ENCODE peak calls at places on chromosome 13, in seven cellular contexts. V is BE2C, R is GM12864, J is body of pancreas, A is bronchial epithelial cell, Z is PC-9, T is GM06990. K is an unnamed sample.

GRCh38 chr13:41756198-41756885 is 204.6 kb downstream of the VWA8 start:
- DNase-seq in V (no peak), R (no peak), J (no peak), A (no peak), Z (no peak), T (no peak), K (no peak)

GRCh38 chr13:107808388-107808787 is 406.9 kb downstream of the LIG4 start:
- DNase-seq in V (no peak), R (no peak), J (no peak), A (no peak), Z (no peak), T (no peak), K (no peak)

GRCh38 chr13:51276684-51277083 is 54.5 kb downstream of the FAM124A start:
- DNase-seq in V (no peak), R (no peak), J (no peak), A (no peak), Z (no peak), T (no peak), K (peak; percentile 7)

GRCh38 chr13:43489168-43489730 is 297.5 kb downstream of the ENOX1 start:
- DNase-seq in V (no peak), R (no peak), J (no peak), A (no peak), Z (no peak), T (no peak), K (no peak)

GRCh38 chr13:97967948-97968347 is 14.5 kb downstream of the IPO5 start:
- DNase-seq in V (no peak), R (no peak), J (no peak), A (no peak), Z (no peak), T (no peak), K (peak; percentile 46)

GRCh38 chr13:73933795-73934194 is 200.4 kb downstream of the KLF12 start:
- DNase-seq in V (no peak), R (no peak), J (no peak), A (no peak), Z (no peak), T (no peak), K (no peak)

GRCh38 chr13:113855012-113855921 is 8.6 kb downstream of the GAS6 start:
- DNase-seq in V (no peak), R (no peak), J (no peak), A (no peak), Z (no peak), T (no peak), K (no peak)

GRCh38 chr13:67372868-67373464 is 142.8 kb upstream of the PCDH9 start:
- DNase-seq in V (no peak), R (no peak), J (no peak), A (no peak), Z (no peak), T (no peak), K (no peak)

GRCh38 chr13:41492432-41493267 is 35.3 kb downstream of the RGCC start:
- DNase-seq in V (no peak), R (no peak), J (no peak), A (no peak), Z (no peak), T (no peak), K (no peak)

GRCh38 chr13:21530656-21531055 is 71.6 kb upstream of the ZDHHC20 start:
- DNase-seq in V (peak; percentile 20), R (no peak), J (peak; percentile 10), A (no peak), Z (no peak), T (no peak), K (no peak)

GRCh38 chr13:29362849-29363604 is 232.5 kb downstream of the SLC7A1 start:
- DNase-seq in V (peak; percentile 61), R (peak; percentile 19), J (peak; percentile 52), A (peak; percentile 52), Z (peak; percentile 6), T (peak; percentile 15), K (peak; percentile 56)
- H3K4me3 ChIP-seq in V (no peak overlapping the region), R (no peak overlapping the region), J (no peak overlapping the region), A (no peak overlapping the region), Z (no peak overlapping the region), T (no peak overlapping the region), K (no peak overlapping the region)

GRCh38 chr13:28181413-28181812 is 43.1 kb downstream of the PAN3 start:
- DNase-seq in V (no peak), R (no peak), J (no peak), A (peak; percentile 98), Z (no peak), T (no peak), K (peak; percentile 74)
- TF ChIP-seq CTCF in V (no peak), R (no peak), J (no peak), A (no peak), Z (no peak), T (no peak), K (no peak)

GRCh38 chr13:32964987-32965386 is 51.2 kb upstream of the KL start:
- DNase-seq in V (no peak), R (no peak), J (no peak), A (peak; percentile 15), Z (no peak), T (no peak), K (no peak)

GRCh38 chr13:32969516-32969941 is 46.7 kb upstream of the KL start:
- DNase-seq in V (no peak), R (no peak), J (no peak), A (no peak), Z (no peak), T (no peak), K (peak; percentile 64)
- H3K4me3 ChIP-seq in V (no peak overlapping the region), R (no peak overlapping the region), J (no peak overlapping the region), A (no peak overlapping the region), Z (no peak overlapping the region), T (no peak overlapping the region), K (no peak overlapping the region)

GRCh38 chr13:45683701-45684100 is 18.4 kb upstream of the CBY2 start:
- DNase-seq in V (no peak), R (no peak), J (no peak), A (no peak), Z (no peak), T (no peak), K (no peak)
- TF ChIP-seq CTCF in V (peak; percentile 31), R (peak; percentile 31), J (no peak), A (no peak), Z (no peak), T (peak; percentile 44), K (no peak)